ENCODE peak calls at places on chromosomes 16 and 17, in eight cellular contexts. K is HT-29; B is stimulated activated CD4-positive, alpha-beta T cell treated with anti-CD3 and anti-CD28 coated beads, Interleukin-1b, Interleukin-23, amount 100 ng/mL, for 48 hours; L is uterus; V is kidney glomerular epithelial cell; A is stimulated activated CD8-positive, alpha-beta memory T cell treated with anti-CD3 and anti-CD28 coated beads, Interleukin-15, amount 100 ng/mL, for 24 hours; E is cardiac fibroblast; D is SHP77. S is an unnamed sample.

GRCh38 chr17:33686171-33686570 is 393.1 kb upstream of the ASIC2 start:
- DNase-seq in A (no peak), E (no peak), V (no peak), B (peak; percentile 8), D (no peak), L (no peak), K (peak; percentile 25), S (peak; percentile 50)

GRCh38 chr17:49952209-49952911 is 16.6 kb upstream of the DLX4 start:
- DNase-seq in B (peak; percentile 80), L (peak; percentile 54), D (peak; percentile 75), A (peak; percentile 63), K (peak; percentile 92), E (peak; percentile 73), V (peak; percentile 21), S (peak; percentile 94)

GRCh38 chr17:3890893-3891219 is 2.0 kb downstream of the CAMKK1 start:
- DNase-seq in D (no peak), K (no peak), A (no peak), V (no peak), L (no peak), E (no peak), B (no peak), S (no peak)

GRCh38 chr17:59304811-59305210 is 26.6 kb upstream of the YPEL2 start:
- DNase-seq in D (no peak), E (no peak), V (no peak), K (no peak), L (no peak), B (no peak), A (no peak), S (no peak)

GRCh38 chr16:78130083-78130608 is 30.7 kb downstream of the WWOX start:
- DNase-seq in A (no peak), E (no peak), B (no peak), K (no peak), L (no peak), V (no peak), D (no peak), S (no peak)

GRCh38 chr16:15857779-15858560 is 1.1 kb upstream of the MYH11 start:
- DNase-seq in B (no peak), A (no peak), E (peak; percentile 9), K (no peak), L (peak; percentile 74), D (no peak), V (no peak), S (peak; percentile 86)

GRCh38 chr17:70357196-70357595 is 187.9 kb downstream of the KCNJ2 start:
- DNase-seq in K (no peak), A (no peak), B (no peak), V (no peak), D (no peak), L (no peak), E (peak; percentile 9), S (no peak)

GRCh38 chr16:72561-73537 is at the start of gene RHBDF1:
- DNase-seq in B (no peak), L (peak; percentile 67), V (peak; percentile 40), K (peak; percentile 81), A (no peak), D (no peak), E (peak; percentile 58), S (peak; percentile 83)

GRCh38 chr17:11506635-11507034 is 91.6 kb upstream of the DNAH9 start:
- DNase-seq in D (no peak), L (no peak), K (peak; percentile 23), E (peak; percentile 6), B (no peak), A (no peak), V (no peak), S (peak; percentile 1)

GRCh38 chr16:69840975-69841374 is 78.8 kb downstream of the WWP2 start:
- DNase-seq in B (no peak), K (no peak), V (no peak), A (no peak), D (no peak), E (no peak), L (no peak), S (no peak)

GRCh38 chr17:40818343-40818732 is 4.1 kb downstream of the KRT10 start:
- DNase-seq in E (no peak), A (no peak), K (peak; percentile 19), V (no peak), B (no peak), D (no peak), L (no peak), S (no peak)

GRCh38 chr17:65102788-65103187 is 34.4 kb upstream of the RGS9 start:
- DNase-seq in B (no peak), L (no peak), D (no peak), A (no peak), E (peak; percentile 27), K (no peak), V (no peak), S (no peak)

GRCh38 chr17:16304832-16305231 is 48.4 kb downstream of the CENPV start:
- DNase-seq in V (no peak), E (peak; percentile 42), L (no peak), D (peak; percentile 81), A (no peak), B (no peak), K (peak; percentile 41), S (peak; percentile 72)

GRCh38 chr16:89971495-89972243 is 23.1 kb downstream of the DEF8 start:
- DNase-seq in V (no peak), K (no peak), L (no peak), B (no peak), D (peak; percentile 54), A (no peak), E (no peak), S (no peak)

S was measured in GM23338.